ENCODE peak calls at places on chromosome 14, in seven cellular contexts. V, O, Z, H, Y, B and M are unnamed samples.

GRCh38 chr14:24605435-24606190 is 3.9 kb downstream of the GZMH start:
- DNase-seq in O (peak), Y (peak), H (peak), Z (peak), B (no peak), V (peak), M (peak)

GRCh38 chr14:85233756-85234545 is 296.0 kb upstream of the FLRT2 start:
- DNase-seq in Z (no peak), H (peak), B (no peak), O (no peak), V (no peak), Y (peak), M (no peak)

GRCh38 chr14:75234173-75234855 is 44.3 kb upstream of the FOS start:
- DNase-seq in Z (peak), Y (no peak), O (peak), V (peak), B (peak), H (no peak), M (no peak)

GRCh38 chr14:97218713-97219355 is 421.7 kb downstream of the VRK1 start:
- DNase-seq in V (no peak), O (no peak), Y (no peak), B (peak), Z (no peak), H (no peak), M (peak)

GRCh38 chr14:53002576-53002975 is 51.7 kb upstream of the FERMT2 start:
- DNase-seq in O (no peak), V (peak), H (no peak), Z (no peak), B (no peak), Y (no peak), M (no peak)

GRCh38 chr14:34222867-34223266 is 239.2 kb downstream of the SPTSSA start:
- DNase-seq in H (no peak), Z (no peak), V (no peak), B (no peak), O (no peak), Y (no peak), M (no peak)

GRCh38 chr14:73784065-73784987 is 67.3 kb upstream of the PTGR2 start:
- DNase-seq in B (no peak), Y (no peak), H (peak), V (no peak), O (peak), Z (no peak), M (no peak)

GRCh38 chr14:21168055-21168454 is 12.2 kb upstream of the OR5AU1 start:
- DNase-seq in Y (no peak), Z (no peak), H (peak), V (no peak), B (no peak), O (no peak), M (no peak)

GRCh38 chr14:53683229-53683628 is 273.4 kb downstream of the BMP4 start:
- DNase-seq in O (no peak), B (no peak), H (peak), V (no peak), Y (no peak), Z (no peak), M (no peak)

GRCh38 chr14:54845616-54846015 is 57.0 kb downstream of the GCH1 start:
- DNase-seq in H (no peak), O (no peak), Y (no peak), V (no peak), B (no peak), Z (no peak), M (no peak)

GRCh38 chr14:68364823-68365222 is 428.0 kb downstream of the ZFP36L1 start:
- DNase-seq in B (no peak), Y (no peak), Z (no peak), O (no peak), V (no peak), H (no peak), M (no peak)
- H3K27ac ChIP-seq in B (peak), Y (peak), Z (no peak), O (peak), V (no peak), H (peak), M (no peak)

GRCh38 chr14:39232554-39233415 is 930 bp upstream of the MIA2 start:
- DNase-seq in B (no peak), Y (no peak), H (peak), Z (no peak), O (no peak), V (no peak), M (peak)
- H3K27ac ChIP-seq in B (no peak), Y (peak), H (peak), Z (no peak), O (no peak), V (no peak), M (no peak)

GRCh38 chr14:68944162-68944561 is 34.9 kb downstream of the ACTN1 start:
- DNase-seq in O (no peak), V (no peak), H (peak), Y (no peak), B (no peak), Z (no peak), M (no peak)

GRCh38 chr14:68943107-68943506 is 36.0 kb downstream of the ACTN1 start:
- DNase-seq in H (no peak), O (no peak), V (no peak), Z (no peak), Y (no peak), B (no peak), M (no peak)

GRCh38 chr14:68940614-68941185 is 38.4 kb downstream of the ACTN1 start:
- DNase-seq in Y (no peak), O (no peak), V (no peak), H (no peak), Z (no peak), B (no peak), M (no peak)

GRCh38 chr14:68941820-68942219 is 37.3 kb downstream of the ACTN1 start:
- DNase-seq in B (peak), Z (no peak), H (peak), V (no peak), O (no peak), Y (peak), M (no peak)

DNA sequence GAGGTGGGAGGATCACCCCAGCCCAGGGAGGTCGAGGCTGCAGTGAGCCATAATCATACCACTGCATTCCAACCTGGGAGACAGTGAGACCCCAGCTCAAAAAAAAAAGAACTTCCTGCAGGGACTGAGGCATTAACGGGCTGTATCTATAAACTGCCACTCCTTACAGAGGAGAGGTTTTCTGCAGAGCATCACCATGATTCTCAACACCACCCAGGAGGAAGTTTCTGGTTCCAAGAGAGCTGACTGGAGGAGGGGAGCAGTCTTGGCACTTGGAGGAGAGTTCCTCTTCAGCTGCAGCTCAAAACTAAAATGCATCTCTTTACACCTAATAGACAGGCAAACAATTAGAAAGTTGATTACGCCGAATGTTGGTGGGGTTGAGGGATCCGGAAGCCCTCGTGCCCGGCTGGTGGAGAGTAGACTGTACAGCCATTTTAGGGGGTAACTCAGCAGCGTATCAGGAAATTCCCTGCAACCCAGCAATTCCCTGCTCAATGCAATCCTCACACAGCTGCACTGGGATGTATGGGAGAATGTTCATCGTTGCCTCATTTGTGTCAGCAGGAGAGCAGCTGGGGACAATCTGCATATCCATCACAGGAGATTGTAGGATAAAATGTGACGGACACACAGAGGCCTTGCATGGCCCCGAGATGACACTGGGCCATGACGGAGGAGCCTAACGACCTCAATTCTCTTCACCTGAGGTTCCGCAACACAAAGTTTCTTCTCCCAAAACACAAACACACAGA is 36.6 kb downstream of the ACTN1 start:
- DNase-seq in Z (no peak), Y (no peak), V (no peak), B (no peak), O (no peak), H (no peak), M (no peak)
- H3K27ac ChIP-seq in Z (peak), Y (peak), V (no peak), B (peak), O (peak), H (peak), M (no peak)

DNA sequence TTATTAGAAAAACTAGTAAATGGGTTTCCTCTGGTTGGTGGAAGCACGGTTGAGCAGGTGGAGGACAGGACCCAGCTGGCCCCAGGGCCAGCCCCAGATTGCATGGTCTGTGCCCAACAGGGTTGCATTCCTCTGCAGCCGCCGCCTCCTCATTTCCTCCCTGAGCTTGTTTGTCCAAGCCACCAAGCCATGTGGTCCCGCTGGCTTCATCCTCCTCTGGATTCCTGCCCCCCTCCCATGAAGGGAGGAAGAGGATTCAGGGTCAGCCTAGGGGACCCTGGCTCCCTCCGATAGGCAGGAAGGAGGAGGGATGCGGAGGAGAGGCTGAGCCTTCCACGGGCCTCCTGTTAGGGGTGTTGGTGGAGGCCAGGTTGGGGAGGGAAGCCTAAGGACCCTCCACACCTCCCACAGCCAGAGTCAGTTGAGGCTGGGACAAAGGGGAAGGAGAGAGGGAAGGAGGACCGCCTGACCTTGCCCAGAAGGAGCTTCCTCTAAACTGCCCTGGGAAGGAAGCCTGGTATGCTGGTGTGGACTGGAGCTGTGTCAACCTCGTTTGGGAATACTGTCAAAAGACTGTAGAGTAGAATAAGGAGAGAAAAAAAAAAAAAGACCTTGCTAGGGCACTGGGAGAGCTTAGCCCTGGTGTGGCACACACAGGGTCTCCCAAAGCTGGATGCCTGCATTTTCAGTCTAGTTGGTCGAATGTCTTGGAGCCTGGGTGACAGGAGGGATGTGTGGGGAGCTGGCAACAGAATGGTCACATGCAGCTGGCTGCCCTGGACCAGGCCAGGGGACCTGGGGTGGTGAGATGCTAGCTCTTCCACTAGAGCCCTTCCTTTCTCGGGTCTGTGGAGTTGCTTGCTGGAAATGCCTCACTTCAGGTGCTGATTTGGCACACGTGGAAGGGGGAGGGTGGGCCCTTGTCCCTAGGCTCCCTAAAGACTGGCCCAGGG is 42.4 kb downstream of the PLEKHG3 start:
- DNase-seq in Z (no peak), O (no peak), B (no peak), Y (no peak), H (no peak), V (no peak), M (no peak)
- H3K27ac ChIP-seq in Z (no peak), O (no peak), B (peak), Y (no peak), H (no peak), V (no peak), M (peak)

GRCh38 chr14:105486974-105487448 is 325 bp downstream of the CRIP1 start:
- DNase-seq in Z (peak), V (no peak), H (no peak), O (peak), Y (no peak), B (no peak), M (peak)
- H3K27ac ChIP-seq in Z (peak), V (no peak), H (no peak), O (peak), Y (peak), B (peak), M (peak)

DNA sequence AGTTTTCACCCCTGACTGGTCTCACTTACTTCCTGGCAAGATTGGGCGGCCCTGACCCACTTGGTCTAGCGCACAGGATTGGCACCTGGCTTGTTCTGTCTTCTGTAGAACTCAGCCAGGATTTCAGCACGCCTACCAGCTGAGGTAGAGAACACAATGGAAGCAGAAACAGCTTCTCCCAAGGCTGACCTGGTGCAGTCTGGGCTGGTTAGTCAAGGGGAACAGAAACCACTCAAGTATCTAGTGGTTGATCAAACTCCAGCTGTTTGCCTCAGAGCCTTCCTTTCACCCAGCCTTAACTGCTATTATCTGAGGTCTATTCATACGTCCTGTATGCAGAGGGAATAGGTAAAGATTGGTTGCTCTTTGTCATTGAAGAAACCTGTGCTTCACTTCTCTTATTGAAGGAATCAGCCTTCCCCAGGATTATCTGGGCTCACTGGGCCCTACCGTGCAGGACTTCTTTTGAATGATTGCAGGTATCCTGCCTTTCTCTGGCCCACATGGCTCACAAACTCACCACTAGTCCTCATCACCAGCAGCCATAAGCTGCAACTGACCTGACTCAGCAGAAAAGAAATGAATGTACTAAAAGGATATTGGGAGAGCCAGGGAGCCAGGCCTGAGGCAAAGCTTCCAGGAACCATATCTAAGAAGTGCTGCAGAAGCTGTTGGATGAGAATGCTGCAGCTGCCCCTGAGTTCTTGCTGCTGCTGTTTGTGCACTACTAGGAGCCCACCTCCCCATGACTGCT is 2.5 kb upstream of the PLEKHD1 start:
- DNase-seq in B (no peak), Z (no peak), V (peak), H (no peak), Y (no peak), O (no peak), M (no peak)
- H3K27ac ChIP-seq in B (no peak), Z (no peak), V (no peak), H (no peak), Y (no peak), O (no peak), M (no peak)

DNA sequence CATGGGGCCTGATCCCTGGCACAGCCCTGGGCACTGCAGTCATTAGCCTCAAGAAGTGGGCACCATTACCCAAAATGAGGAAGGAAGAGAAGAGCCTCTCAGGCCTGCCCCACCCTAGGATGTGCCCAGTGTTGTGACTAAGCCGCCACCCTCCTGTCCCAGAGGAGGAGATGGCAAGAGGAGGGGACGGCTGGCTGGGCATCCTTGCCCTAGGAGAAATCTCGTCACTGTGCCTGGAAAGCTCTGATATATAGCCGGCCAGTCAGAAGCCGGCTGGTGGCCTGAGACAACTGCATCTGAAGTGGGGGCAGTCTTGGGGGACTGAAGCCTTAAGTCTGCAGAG is 115.2 kb downstream of the LGMN start:
- DNase-seq in B (no peak), O (no peak), Y (no peak), V (no peak), H (no peak), Z (no peak), M (no peak)
- H3K27ac ChIP-seq in B (no peak), O (no peak), Y (no peak), V (no peak), H (no peak), Z (no peak), M (no peak)

GRCh38 chr14:59009967-59010366 is 178.5 kb upstream of the DAAM1 start:
- DNase-seq in H (no peak), V (no peak), B (no peak), O (no peak), Z (no peak), Y (no peak), M (no peak)
- H3K27ac ChIP-seq in H (no peak), V (no peak), B (no peak), O (no peak), Z (no peak), Y (no peak), M (no peak)

GRCh38 chr14:103519837-103520212 is 2.8 kb downstream of the CKB start:
- DNase-seq in V (no peak), B (no peak), H (no peak), Y (no peak), O (no peak), Z (no peak), M (no peak)
- H3K27ac ChIP-seq in V (peak), B (peak), H (no peak), Y (no peak), O (no peak), Z (peak), M (no peak)

DNA sequence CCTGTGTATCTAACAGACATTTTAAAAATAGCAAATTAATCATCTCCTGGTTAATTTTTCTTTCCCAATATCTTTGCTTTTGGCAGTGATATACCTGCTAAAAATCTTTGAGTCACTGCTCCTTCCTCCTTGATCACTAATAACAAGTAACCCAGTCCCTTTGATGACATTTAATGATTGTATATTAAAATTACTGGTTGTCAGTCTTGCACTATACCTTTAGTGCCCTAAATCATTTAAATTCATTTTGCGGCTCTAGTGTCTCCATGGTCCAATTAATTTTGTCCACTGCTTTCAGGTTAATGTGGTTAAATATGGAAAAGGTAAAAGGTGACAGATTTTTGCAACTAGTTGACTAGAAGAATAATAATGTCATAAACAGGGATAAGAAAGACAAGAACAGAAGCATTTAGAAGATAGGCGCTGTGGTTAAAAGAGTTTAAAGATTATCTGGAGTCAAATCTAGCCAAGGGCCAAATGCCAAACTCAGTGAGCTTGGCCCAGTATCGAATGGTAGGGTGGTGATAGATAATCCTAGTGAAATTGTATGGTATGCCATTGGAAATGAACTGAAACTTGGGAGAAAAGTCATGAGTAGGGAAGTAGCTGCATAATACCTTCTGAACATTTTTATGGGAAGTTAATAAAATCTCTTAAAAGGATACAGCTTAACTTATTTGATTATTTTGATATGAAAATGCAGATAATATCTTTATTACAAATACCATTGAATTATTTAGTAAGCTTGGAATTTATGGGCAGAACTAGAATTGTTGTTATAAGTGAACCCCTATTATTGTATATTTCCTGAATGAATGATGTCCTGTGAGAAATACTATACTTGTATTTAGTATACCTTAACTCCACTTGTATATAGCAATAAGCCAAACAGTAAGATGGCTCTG is 115.0 kb downstream of the PCNX1 start:
- DNase-seq in Z (no peak), B (no peak), Y (no peak), O (no peak), H (no peak), V (no peak), M (no peak)
- H3K27ac ChIP-seq in Z (no peak), B (no peak), Y (no peak), O (no peak), H (no peak), V (no peak), M (no peak)